ENCODE peak calls at places on chromosomes 12 and 14, in nine cellular contexts. V is body of pancreas, Y is GM13977, Q is ovary, P is astrocyte of the spinal cord, N is epithelial cell of proximal tubule, B is endodermal cell, E is Calu3, U is fibroblast of mammary gland. F is an unnamed sample.

GRCh38 chr12:122182887-122183587 is at the start of gene LRRC43:
- DNase-seq in P (peak; percentile 9), E (peak; percentile 57), Y (peak; percentile 65), N (no peak), U (no peak), B (peak; percentile 91), V (peak; percentile 66), Q (no peak), F (no peak)

GRCh38 chr14:65110525-65110924 is 8.2 kb upstream of the MAX start:
- DNase-seq in N (no peak), P (no peak), V (no peak), Q (no peak), E (no peak), B (peak; percentile 73), Y (no peak), U (no peak), F (no peak)

GRCh38 chr14:75769047-75769685 is 108.1 kb downstream of the TTLL5 start:
- DNase-seq in V (no peak), N (no peak), Q (no peak), B (no peak), U (peak; percentile 37), P (peak; percentile 32), Y (peak; percentile 16), E (no peak), F (no peak)

GRCh38 chr12:120252071-120252906 is 13.2 kb downstream of the PXN start:
- DNase-seq in V (no peak), Y (no peak), E (no peak), N (no peak), U (no peak), P (no peak), B (no peak), Q (no peak), F (no peak)

GRCh38 chr12:26389303-26389702 is 193.9 kb downstream of the SSPN start:
- DNase-seq in B (no peak), P (no peak), E (no peak), U (no peak), Y (no peak), Q (no peak), N (no peak), V (no peak), F (no peak)

GRCh38 chr14:63180017-63180416 is 24.2 kb upstream of the RHOJ start:
- DNase-seq in B (no peak), P (no peak), E (no peak), V (no peak), Y (no peak), U (peak; percentile 28), Q (no peak), N (no peak), F (no peak)

GRCh38 chr14:78029471-78030372 is 140.5 kb upstream of the NRXN3 start:
- DNase-seq in P (no peak), N (no peak), Q (no peak), U (no peak), Y (no peak), V (no peak), E (no peak), B (peak; percentile 86), F (peak; percentile 42)

GRCh38 chr12:91215940-91216454 is 33.4 kb upstream of the DCN start:
- DNase-seq in N (peak; percentile 100), P (peak; percentile 70), V (no peak), U (peak; percentile 79), B (no peak), Q (no peak), Y (no peak), E (no peak), F (no peak)

GRCh38 chr12:79591988-79592387 is 98.8 kb downstream of the PAWR start:
- DNase-seq in V (no peak), Q (no peak), U (no peak), Y (no peak), P (no peak), N (no peak), B (no peak), E (no peak), F (no peak)

GRCh38 chr12:45895961-45896360 is 94.4 kb downstream of the SCAF11 start:
- DNase-seq in B (no peak), P (no peak), Y (no peak), Q (no peak), U (no peak), N (no peak), E (no peak), V (no peak), F (no peak)

GRCh38 chr14:23121401-23121800 is 2.3 kb upstream of the CEBPE start:
- DNase-seq in U (peak; percentile 62), N (no peak), E (no peak), B (peak; percentile 69), Q (peak; percentile 70), V (peak; percentile 57), Y (peak; percentile 59), P (peak; percentile 72), F (no peak)

GRCh38 chr12:51407604-51408003 is 16.4 kb upstream of the GALNT6 start:
- DNase-seq in N (no peak), V (no peak), P (no peak), Y (no peak), Q (no peak), E (no peak), B (peak; percentile 31), U (no peak), F (no peak)

GRCh38 chr14:61609885-61610284 is 85.4 kb upstream of the HIF1A start:
- DNase-seq in P (no peak), Y (no peak), U (no peak), B (no peak), E (no peak), Q (no peak), V (no peak), N (no peak), F (no peak)

GRCh38 chr12:116153983-116154382 is 123.5 kb downstream of the MED13L start:
- DNase-seq in N (no peak), Y (no peak), Q (no peak), E (no peak), B (peak; percentile 37), P (no peak), U (no peak), V (no peak), F (no peak)

GRCh38 chr12:72295744-72296143 is 23.6 kb downstream of the TRHDE start:
- DNase-seq in Q (no peak), V (no peak), B (no peak), P (peak; percentile 76), U (peak; percentile 44), E (no peak), N (no peak), Y (no peak), F (no peak)

GRCh38 chr12:11622774-11623375 is 26.6 kb upstream of the ETV6 start:
- DNase-seq in P (no peak), B (peak; percentile 63), N (no peak), U (no peak), Y (peak; percentile 23), Q (no peak), V (no peak), E (no peak), F (no peak)

GRCh38 chr14:105204206-105204930 is 23.3 kb upstream of the NUDT14 start:
- DNase-seq in Y (no peak), V (peak; percentile 94), U (peak; percentile 33), Q (no peak), B (no peak), P (no peak), N (peak; percentile 25), E (no peak), F (no peak)

GRCh38 chr12:447132-447531 is 12.6 kb upstream of the B4GALNT3 start:
- DNase-seq in U (no peak), P (no peak), Q (no peak), N (no peak), B (no peak), E (no peak), V (no peak), Y (no peak), F (no peak)
- TF ChIP-seq CTCF in U (no peak), P (no peak), Q (no peak), N (no peak), B (no peak), E (no peak), V (no peak), Y (no peak), F (no peak)

DNA sequence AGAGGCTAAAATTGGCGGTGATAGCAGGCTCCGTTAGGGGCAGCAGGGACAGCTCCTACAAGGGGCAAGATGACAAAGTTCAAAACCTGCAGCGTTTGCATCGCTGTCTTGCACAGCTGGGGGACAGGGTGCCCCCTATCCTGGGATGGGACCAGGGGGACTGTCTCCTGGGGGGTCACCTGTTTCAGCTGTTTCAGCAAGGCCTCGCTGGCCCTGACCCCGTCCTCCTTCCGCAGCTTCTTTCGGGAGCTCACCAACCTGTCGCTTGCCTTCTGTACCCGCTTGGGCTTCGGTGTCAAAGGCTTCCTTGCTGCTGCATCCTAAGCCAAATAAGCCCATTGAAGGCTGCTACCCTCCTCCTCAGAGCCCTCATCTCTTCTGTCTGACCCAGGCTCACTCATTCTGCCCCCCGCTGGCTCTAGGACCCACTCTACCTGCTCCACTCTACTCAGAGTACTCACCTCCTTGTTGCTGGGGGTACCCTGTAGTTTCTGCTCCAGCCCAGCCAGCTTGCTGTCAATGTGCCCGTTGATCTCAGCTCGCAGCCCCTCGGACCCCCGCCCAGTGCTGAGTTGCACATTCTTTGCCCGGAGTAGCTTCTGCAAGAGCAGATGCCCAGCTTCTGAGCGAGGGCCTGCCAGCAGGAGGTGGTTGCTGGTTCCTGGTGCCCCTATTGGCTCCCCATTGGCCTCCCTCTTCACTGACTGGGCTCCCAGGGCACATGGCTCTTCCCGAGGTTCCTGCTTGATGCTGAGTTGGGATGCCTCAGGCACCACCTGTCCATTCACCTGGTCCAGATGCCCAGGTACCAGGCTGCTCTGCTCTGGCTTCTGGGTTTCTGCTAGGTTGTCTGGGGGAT is 12.4 kb upstream of the PRKAG1 start:
- DNase-seq in Q (no peak), N (no peak), E (no peak), B (no peak), V (peak; percentile 5), Y (no peak), P (no peak), U (no peak), F (peak; percentile 80)
- TF ChIP-seq CTCF in Q (no peak), N (no peak), E (no peak), B (no peak), V (no peak), Y (no peak), P (no peak), U (no peak), F (no peak)

DNA sequence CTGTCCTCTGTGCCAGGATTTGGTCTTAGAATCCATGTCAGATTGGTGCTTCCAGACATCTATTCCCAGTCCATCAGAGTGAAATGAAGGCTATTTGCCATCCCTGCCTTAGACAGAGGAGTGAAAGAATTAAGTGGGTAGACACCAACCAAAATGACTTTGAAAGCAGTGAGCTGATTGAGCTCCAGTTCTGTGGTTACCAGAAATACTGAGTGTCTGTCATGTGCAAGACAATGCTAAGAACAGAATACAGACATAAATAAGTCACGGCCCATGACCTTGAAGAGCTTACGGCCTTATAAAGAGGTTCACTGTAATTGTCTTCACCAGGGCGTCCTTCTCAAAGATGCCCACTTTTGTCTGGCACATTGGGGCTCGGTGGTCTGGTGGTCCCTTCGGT is 21.6 kb upstream of the MANSC4 start:
- DNase-seq in E (no peak), Y (no peak), N (no peak), P (no peak), U (no peak), B (no peak), Q (no peak), V (no peak), F (no peak)
- TF ChIP-seq CTCF in E (no peak), Y (no peak), N (no peak), P (no peak), U (no peak), B (no peak), Q (no peak), V (no peak), F (no peak)

DNA sequence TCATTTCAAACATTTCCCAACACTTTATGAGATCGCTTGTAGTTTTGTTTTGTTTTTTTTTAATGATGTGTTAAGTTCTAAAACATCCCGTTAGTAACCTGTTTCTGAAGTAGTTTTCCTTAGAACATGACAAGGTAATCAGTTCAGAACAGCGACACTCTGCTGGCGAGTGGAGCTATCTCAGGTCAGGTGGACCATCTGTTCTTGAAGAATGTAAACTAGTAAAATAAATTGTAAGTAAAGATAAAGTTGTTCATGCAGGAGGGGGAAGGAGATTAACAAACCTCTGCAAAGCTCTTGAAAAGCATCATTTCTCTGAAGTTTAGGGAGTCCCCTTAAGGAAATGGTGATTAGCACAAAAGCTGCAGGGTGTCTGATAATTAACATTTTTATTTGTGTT is 71.9 kb upstream of the DACT1 start:
- DNase-seq in B (no peak), E (no peak), N (no peak), P (no peak), U (no peak), Y (no peak), Q (no peak), V (no peak), F (no peak)
- TF ChIP-seq CTCF in B (no peak), E (no peak), N (no peak), P (no peak), U (no peak), Y (no peak), Q (no peak), V (no peak), F (no peak)